ENCODE peak calls at places on chromosomes 11 and 22, in four cellular contexts. One of them, this sample, is unnamed.

GRCh38 chr22:20905415-20906386 is 11.5 kb upstream of the CRKL start:
- DNase-seq in lung: no peak
- DNase-seq in brain microvascular endothelial cell: no peak
- DNase-seq in small intestine: no peak
- DNase-seq in this sample: no peak

GRCh38 chr22:28000361-28000760 is 81.3 kb upstream of the PITPNB start:
- DNase-seq in lung: no peak
- DNase-seq in brain microvascular endothelial cell: no peak
- DNase-seq in small intestine: no peak
- DNase-seq in this sample: no peak

GRCh38 chr22:44309137-44309536 is 3.6 kb downstream of the SHISAL1 start:
- DNase-seq in lung: peak; percentile 42
- DNase-seq in brain microvascular endothelial cell: peak; percentile 92
- DNase-seq in small intestine: no peak
- DNase-seq in this sample: peak; percentile 91

GRCh38 chr11:35681181-35681767 is 18.7 kb downstream of the TRIM44 start:
- DNase-seq in lung: no peak
- DNase-seq in brain microvascular endothelial cell: no peak
- DNase-seq in small intestine: no peak
- DNase-seq in this sample: no peak

GRCh38 chr11:102485095-102485722 is 32.6 kb upstream of the TMEM123 start:
- DNase-seq in lung: no peak
- DNase-seq in brain microvascular endothelial cell: no peak
- DNase-seq in small intestine: no peak
- DNase-seq in this sample: no peak

GRCh38 chr22:24247564-24248344 is 2.9 kb upstream of the GGT5 start:
- DNase-seq in lung: peak; percentile 93
- DNase-seq in brain microvascular endothelial cell: peak; percentile 93
- DNase-seq in small intestine: peak; percentile 48
- DNase-seq in this sample: peak; percentile 92

GRCh38 chr22:20031732-20032406 is 11.0 kb downstream of the TANGO2 start:
- DNase-seq in lung: no peak
- DNase-seq in brain microvascular endothelial cell: no peak
- DNase-seq in small intestine: peak; percentile 53
- DNase-seq in this sample: no peak

GRCh38 chr11:40291304-40292100 is 1168.0 kb downstream of the LRRC4C start:
- DNase-seq in lung: no peak
- DNase-seq in brain microvascular endothelial cell: no peak
- DNase-seq in small intestine: no peak
- DNase-seq in this sample: no peak

GRCh38 chr22:24703101-24703500 is 71.4 kb downstream of the PIWIL3 start:
- DNase-seq in lung: no peak
- DNase-seq in brain microvascular endothelial cell: no peak
- DNase-seq in small intestine: peak; percentile 95
- DNase-seq in this sample: no peak

GRCh38 chr22:19841641-19842385 is 12.9 kb downstream of the GNB1L start:
- DNase-seq in lung: no peak
- DNase-seq in brain microvascular endothelial cell: no peak
- DNase-seq in small intestine: no peak
- DNase-seq in this sample: no peak

GRCh38 chr11:120597250-120597649 is 85.7 kb downstream of the GRIK4 start:
- DNase-seq in lung: no peak
- DNase-seq in brain microvascular endothelial cell: no peak
- DNase-seq in small intestine: no peak
- DNase-seq in this sample: no peak

GRCh38 chr22:27115816-27116256 is 458.4 kb downstream of the MIAT start:
- DNase-seq in lung: no peak
- DNase-seq in brain microvascular endothelial cell: peak; percentile 97
- DNase-seq in small intestine: peak; percentile 96
- DNase-seq in this sample: peak; percentile 89

GRCh38 chr11:46655631-46656030 is 38.3 kb downstream of the ATG13 start:
- DNase-seq in lung: no peak
- DNase-seq in brain microvascular endothelial cell: no peak
- DNase-seq in small intestine: no peak
- DNase-seq in this sample: no peak
- H3K27ac ChIP-seq in lung: peak overlapping the region; percentile 1
- H3K27ac ChIP-seq in brain microvascular endothelial cell: no peak overlapping the region
- H3K27ac ChIP-seq in small intestine: no peak overlapping the region
- H3K27ac ChIP-seq in this sample: no peak overlapping the region

GRCh38 chr11:116173506-116173905 is 599.3 kb downstream of the BUD13 start:
- DNase-seq in lung: peak; percentile 13
- DNase-seq in brain microvascular endothelial cell: no peak
- DNase-seq in small intestine: no peak
- DNase-seq in this sample: no peak

GRCh38 chr11:116176484-116177005 is 596.2 kb downstream of the BUD13 start:
- DNase-seq in lung: no peak
- DNase-seq in brain microvascular endothelial cell: no peak
- DNase-seq in small intestine: no peak
- DNase-seq in this sample: no peak

GRCh38 chr11:116177521-116178220 is 595.1 kb downstream of the BUD13 start:
- DNase-seq in lung: no peak
- DNase-seq in brain microvascular endothelial cell: no peak
- DNase-seq in small intestine: no peak
- DNase-seq in this sample: no peak

GRCh38 chr11:116173946-116174911 is 598.6 kb downstream of the BUD13 start:
- DNase-seq in lung: peak; percentile 22
- DNase-seq in brain microvascular endothelial cell: no peak
- DNase-seq in small intestine: no peak
- DNase-seq in this sample: no peak

DNA sequence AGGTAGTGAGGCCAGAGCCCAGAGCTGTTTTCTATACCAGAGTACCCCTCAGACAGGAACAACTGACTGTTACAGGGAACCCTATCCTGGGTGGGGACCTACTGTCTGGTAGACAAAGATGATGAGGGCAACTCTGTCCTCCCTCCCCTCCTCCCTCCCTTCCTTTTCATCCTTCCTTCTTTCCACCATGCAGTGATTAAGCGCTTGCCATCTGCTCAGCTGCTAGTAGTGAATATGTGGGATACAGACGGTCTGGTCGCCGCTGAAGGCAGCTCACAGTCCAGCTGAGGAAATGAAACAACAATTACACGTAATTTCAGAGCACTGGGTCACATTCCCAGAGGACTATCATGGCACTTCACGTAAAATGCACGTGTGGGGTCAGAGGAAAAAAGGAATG is 597.1 kb downstream of the BUD13 start:
- DNase-seq in lung: no peak
- DNase-seq in brain microvascular endothelial cell: no peak
- DNase-seq in small intestine: no peak
- DNase-seq in this sample: no peak
- H3K4me3 ChIP-seq in lung: no peak overlapping the region
- H3K4me3 ChIP-seq in brain microvascular endothelial cell: no peak overlapping the region
- H3K4me3 ChIP-seq in small intestine: no peak overlapping the region
- H3K4me3 ChIP-seq in this sample: no peak overlapping the region

GRCh38 chr22:31753005-31753633 is 700 bp upstream of the DEPDC5 start:
- DNase-seq in lung: peak; percentile 42
- DNase-seq in brain microvascular endothelial cell: no peak
- DNase-seq in small intestine: peak; percentile 39
- DNase-seq in this sample: peak; percentile 61

GRCh38 chr22:31750365-31751284 is 693 bp upstream of the PRR14L start:
- DNase-seq in lung: no peak
- DNase-seq in brain microvascular endothelial cell: no peak
- DNase-seq in small intestine: no peak
- DNase-seq in this sample: no peak

GRCh38 chr22:31749636-31750364 is at the start of gene PRR14L:
- DNase-seq in lung: peak; percentile 99
- DNase-seq in brain microvascular endothelial cell: peak; percentile 93
- DNase-seq in small intestine: peak; percentile 99
- DNase-seq in this sample: peak; percentile 96

GRCh38 chr22:31753634-31754471 is at the start of gene DEPDC5:
- DNase-seq in lung: peak; percentile 96
- DNase-seq in brain microvascular endothelial cell: peak; percentile 83
- DNase-seq in small intestine: peak; percentile 98
- DNase-seq in this sample: peak; percentile 95

GRCh38 chr22:31752096-31752847 is 1.5 kb upstream of the DEPDC5 start:
- DNase-seq in lung: no peak
- DNase-seq in brain microvascular endothelial cell: no peak
- DNase-seq in small intestine: no peak
- DNase-seq in this sample: no peak
- H3K27ac ChIP-seq in lung: peak overlapping the region; percentile 97
- H3K27ac ChIP-seq in brain microvascular endothelial cell: no peak overlapping the region
- H3K27ac ChIP-seq in small intestine: peak overlapping the region; percentile 100
- H3K27ac ChIP-seq in this sample: peak overlapping the region; percentile 82

DNA sequence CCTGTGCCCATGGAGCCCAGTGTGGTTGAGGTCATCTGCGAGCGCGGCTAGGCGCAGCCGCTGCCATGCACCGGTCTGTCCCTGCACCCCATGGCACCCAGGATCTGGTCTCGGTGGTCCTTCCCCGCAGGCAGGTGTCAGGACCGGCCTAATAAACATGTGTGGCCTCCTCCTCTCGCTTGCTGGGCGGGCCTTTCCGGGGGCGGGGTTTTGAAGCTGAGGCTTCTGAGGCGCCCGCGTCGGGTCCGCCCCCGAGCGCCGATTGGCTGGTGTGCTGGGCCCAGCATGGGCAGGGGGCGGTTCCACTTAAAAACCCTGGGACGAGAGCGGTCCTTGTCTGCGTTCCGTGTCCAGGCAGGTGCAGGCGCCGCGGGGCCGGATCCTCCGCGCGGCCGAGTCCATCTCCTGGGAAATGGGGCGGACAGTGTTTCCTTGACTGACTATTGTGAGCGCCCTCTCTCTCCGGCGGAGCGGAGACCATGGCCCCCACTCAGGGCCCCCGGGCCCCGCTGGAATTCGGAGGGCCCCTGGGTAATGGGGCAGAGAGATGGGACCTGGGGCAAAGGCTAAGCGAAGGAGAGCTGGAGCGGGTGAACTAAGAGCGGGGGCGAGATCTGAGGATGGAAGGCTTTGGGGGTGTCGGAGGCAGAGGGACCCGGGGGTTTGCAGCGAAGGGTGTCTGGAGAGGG is at the start of gene TM7SF2:
- DNase-seq in lung: peak; percentile 97
- DNase-seq in brain microvascular endothelial cell: peak; percentile 82
- DNase-seq in small intestine: peak; percentile 97
- DNase-seq in this sample: peak; percentile 88
- H3K4me3 ChIP-seq in lung: peak within 1 kb of the TSS; percentile 36
- H3K4me3 ChIP-seq in brain microvascular endothelial cell: peak within 1 kb of the TSS; percentile 56
- H3K4me3 ChIP-seq in small intestine: peak within 1 kb of the TSS; percentile 58
- H3K4me3 ChIP-seq in this sample: peak within 1 kb of the TSS; percentile 10

GRCh38 chr22:22022255-22022840 is 39.8 kb upstream of the TOP3B start:
- DNase-seq in lung: no peak
- DNase-seq in brain microvascular endothelial cell: no peak
- DNase-seq in small intestine: no peak
- DNase-seq in this sample: no peak
- H3K27ac ChIP-seq in lung: no peak overlapping the region
- H3K27ac ChIP-seq in brain microvascular endothelial cell: no peak overlapping the region
- H3K27ac ChIP-seq in small intestine: no peak overlapping the region
- H3K27ac ChIP-seq in this sample: no peak overlapping the region

GRCh38 chr11:33660962-33661361 is 39.7 kb downstream of the C11orf91 start:
- DNase-seq in lung: no peak
- DNase-seq in brain microvascular endothelial cell: no peak
- DNase-seq in small intestine: no peak
- DNase-seq in this sample: no peak

GRCh38 chr11:33665666-33666065 is 35.0 kb downstream of the C11orf91 start:
- DNase-seq in lung: no peak
- DNase-seq in brain microvascular endothelial cell: no peak
- DNase-seq in small intestine: no peak
- DNase-seq in this sample: no peak

GRCh38 chr11:33664829-33665228 is 35.8 kb downstream of the C11orf91 start:
- DNase-seq in lung: no peak
- DNase-seq in brain microvascular endothelial cell: no peak
- DNase-seq in small intestine: no peak
- DNase-seq in this sample: no peak

GRCh38 chr11:33663121-33663520 is 37.5 kb downstream of the C11orf91 start:
- DNase-seq in lung: no peak
- DNase-seq in brain microvascular endothelial cell: no peak
- DNase-seq in small intestine: no peak
- DNase-seq in this sample: no peak

GRCh38 chr11:33664166-33664565 is 36.5 kb downstream of the C11orf91 start:
- DNase-seq in lung: no peak
- DNase-seq in brain microvascular endothelial cell: no peak
- DNase-seq in small intestine: no peak
- DNase-seq in this sample: no peak
- H3K4me3 ChIP-seq in lung: no peak overlapping the region
- H3K4me3 ChIP-seq in brain microvascular endothelial cell: no peak overlapping the region
- H3K4me3 ChIP-seq in small intestine: no peak overlapping the region
- H3K4me3 ChIP-seq in this sample: no peak overlapping the region

GRCh38 chr11:7599209-7599608 is 74.1 kb downstream of the CYB5R2 start:
- DNase-seq in lung: no peak
- DNase-seq in brain microvascular endothelial cell: no peak
- DNase-seq in small intestine: no peak
- DNase-seq in this sample: no peak
- H3K27ac ChIP-seq in lung: no peak overlapping the region
- H3K27ac ChIP-seq in brain microvascular endothelial cell: no peak overlapping the region
- H3K27ac ChIP-seq in small intestine: no peak overlapping the region
- H3K27ac ChIP-seq in this sample: no peak overlapping the region

This sample was measured in SJSA1.